ENCODE peak calls at places on chromosomes 1 and 21, in eight cellular contexts. P, W, T, Q, B, N, D and Z are unnamed samples.

GRCh38 chr1:91799159-91799558 is 86.8 kb downstream of the TGFBR3 start:
- DNase-seq in P (no peak), W (no peak), T (peak), Q (no peak), B (no peak), N (no peak), D (no peak), Z (no peak)

GRCh38 chr1:221100196-221100950 is 221.1 kb downstream of the HLX start:
- DNase-seq in P (no peak), W (no peak), T (no peak), Q (peak), B (no peak), N (no peak), D (no peak), Z (no peak)

GRCh38 chr1:178973671-178974091 is 52.0 kb upstream of the FAM20B start:
- DNase-seq in P (no peak), W (no peak), T (no peak), Q (no peak), B (no peak), N (no peak), D (no peak), Z (no peak)

GRCh38 chr1:61504840-61505239 is 220.1 kb downstream of the TM2D1 start:
- DNase-seq in P (no peak), W (no peak), T (no peak), Q (no peak), B (no peak), N (no peak), D (no peak), Z (no peak)

GRCh38 chr1:229563241-229563640 is 4.7 kb upstream of the ABCB10 start:
- DNase-seq in P (no peak), W (no peak), T (no peak), Q (no peak), B (no peak), N (no peak), D (no peak), Z (no peak)

GRCh38 chr1:3077561-3077960 is 8.6 kb downstream of the PRDM16 start:
- DNase-seq in P (no peak), W (no peak), T (no peak), Q (no peak), B (no peak), N (no peak), D (no peak), Z (no peak)

GRCh38 chr1:170307426-170307825 is 161.7 kb downstream of the NTMT2 start:
- DNase-seq in P (no peak), W (no peak), T (no peak), Q (no peak), B (no peak), N (no peak), D (no peak), Z (no peak)

GRCh38 chr1:63674865-63675815 is 81.9 kb downstream of the PGM1 start:
- DNase-seq in P (no peak), W (no peak), T (peak), Q (no peak), B (no peak), N (no peak), D (no peak), Z (peak)

DNA sequence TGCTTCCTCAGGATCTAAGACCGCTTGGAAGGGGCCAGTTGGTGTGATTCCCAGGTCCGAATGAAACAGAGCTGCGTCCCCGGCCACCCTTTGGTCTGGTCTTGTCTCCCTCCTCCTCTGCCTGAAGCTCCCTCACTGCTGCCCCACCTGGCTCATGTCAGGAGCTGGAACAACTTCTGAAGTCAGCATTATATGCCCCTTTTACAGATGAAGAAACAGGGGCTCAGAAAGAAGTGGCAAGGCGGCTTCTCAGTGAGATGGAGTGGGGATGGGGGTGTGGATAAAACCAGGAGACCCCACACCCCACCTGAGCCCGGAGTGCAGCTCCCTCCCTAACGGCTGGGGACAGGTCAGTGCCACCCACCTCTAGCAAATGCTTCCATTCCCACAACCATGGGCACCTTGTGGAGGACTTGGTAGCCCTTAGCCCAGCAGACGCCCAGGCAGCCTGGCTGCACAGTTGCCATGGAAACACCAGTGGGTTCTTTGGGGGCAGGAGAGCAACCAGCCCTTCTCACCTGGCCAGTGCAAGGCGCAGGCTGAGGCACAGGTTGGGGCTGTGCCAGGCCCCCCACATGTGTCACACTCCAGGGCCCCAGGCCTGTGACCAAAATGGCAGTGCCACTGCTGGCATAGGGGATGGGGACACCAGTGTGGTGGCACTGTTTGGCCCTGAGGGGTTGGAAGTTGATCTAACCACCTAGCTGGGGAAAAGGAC is 31.9 kb upstream of the ECE1 start:
- DNase-seq in P (no peak), W (no peak), T (no peak), Q (no peak), B (no peak), N (no peak), D (no peak), Z (no peak)
- TF ChIP-seq CTCF in P (no peak), W (no peak), T (no peak), Q (no peak), B (no peak), N (no peak), D (no peak), Z (no peak)

DNA sequence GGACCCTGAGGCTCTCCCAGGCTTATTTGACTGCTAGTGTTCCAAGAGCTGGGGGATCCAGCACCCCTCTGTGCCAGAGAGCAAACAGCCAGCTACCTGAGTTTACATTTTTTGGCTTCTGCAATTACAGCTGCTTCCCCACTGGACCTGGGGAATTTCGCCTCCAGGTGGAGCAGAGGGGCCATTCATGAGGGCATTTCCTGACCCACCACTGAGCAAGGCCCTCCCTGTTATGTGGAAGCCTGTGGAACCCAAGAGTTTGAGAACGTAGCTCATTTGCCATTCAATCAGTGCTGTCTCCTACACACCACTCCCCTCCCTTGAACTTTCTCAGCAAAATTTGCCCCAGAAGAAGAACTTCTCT is 42.7 kb upstream of the TMEM51 start:
- DNase-seq in P (no peak), W (no peak), T (no peak), Q (no peak), B (no peak), N (no peak), D (no peak), Z (no peak)
- TF ChIP-seq CTCF in P (no peak), W (no peak), T (no peak), Q (no peak), B (no peak), N (no peak), D (no peak), Z (no peak)

GRCh38 chr1:51519048-51519856 is at the start of gene EPS15:
- DNase-seq in P (peak), W (peak), T (peak), Q (no peak), B (peak), N (peak), D (peak), Z (peak)

GRCh38 chr1:51518033-51518729 is 885 bp downstream of the EPS15 start:
- DNase-seq in P (peak), W (peak), T (peak), Q (no peak), B (peak), N (no peak), D (peak), Z (peak)

GRCh38 chr1:51517361-51518032 is 1.6 kb downstream of the EPS15 start:
- DNase-seq in P (no peak), W (no peak), T (no peak), Q (no peak), B (no peak), N (no peak), D (no peak), Z (no peak)

GRCh38 chr1:51519857-51520699 is 1.0 kb upstream of the EPS15 start:
- DNase-seq in P (no peak), W (no peak), T (no peak), Q (peak), B (no peak), N (no peak), D (no peak), Z (no peak)

DNA sequence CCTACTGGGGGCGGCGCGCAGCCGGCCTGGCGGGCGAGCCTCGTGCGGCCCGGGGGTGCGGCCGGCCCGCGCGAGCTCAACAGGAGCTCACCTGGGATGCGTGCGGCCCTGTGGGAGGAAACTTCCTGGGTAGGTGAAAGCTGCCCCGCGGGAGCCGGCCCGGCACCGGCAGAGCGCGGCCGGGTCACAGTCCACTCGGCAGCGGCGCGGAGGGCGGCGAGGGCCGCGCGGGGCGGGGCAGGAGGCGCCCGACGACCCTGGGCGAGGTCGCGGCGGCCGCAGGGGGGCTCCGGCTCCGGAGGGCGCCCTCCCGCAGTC is 377 bp downstream of the EPS15 start:
- DNase-seq in P (no peak), W (peak), T (peak), Q (no peak), B (peak), N (no peak), D (peak), Z (peak)
- TF ChIP-seq CTCF in P (no peak), W (no peak), T (no peak), Q (no peak), B (no peak), N (no peak), D (no peak), Z (no peak)

DNA sequence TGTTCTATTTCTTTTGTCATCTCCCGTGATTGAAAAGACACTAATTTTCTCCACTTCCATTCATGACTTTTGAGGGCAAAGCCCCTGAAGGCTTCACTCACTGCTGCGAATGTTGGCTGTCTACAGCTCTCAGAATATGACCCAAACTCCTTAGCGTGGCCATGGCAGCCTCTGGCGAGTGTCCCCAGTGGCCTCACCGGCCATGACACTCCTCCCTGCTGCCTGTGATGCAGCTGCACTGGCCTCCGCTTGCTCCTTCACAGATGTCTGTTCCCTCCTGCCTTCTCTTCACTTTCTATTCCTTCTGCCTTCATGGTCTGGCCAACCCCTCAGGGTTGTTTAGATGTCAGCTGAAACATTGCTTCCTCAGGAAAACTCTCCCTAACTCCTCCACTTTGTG is 30.8 kb upstream of the PTPRF start:
- DNase-seq in P (no peak), W (no peak), T (no peak), Q (no peak), B (no peak), N (no peak), D (no peak), Z (no peak)
- TF ChIP-seq CTCF in P (no peak), W (no peak), T (no peak), Q (no peak), B (no peak), N (no peak), D (no peak), Z (no peak)

GRCh38 chr1:160163612-160164011 is 12.2 kb downstream of the ATP1A4 start:
- DNase-seq in P (no peak), W (no peak), T (no peak), Q (no peak), B (no peak), N (no peak), D (no peak), Z (no peak)
- TF ChIP-seq CTCF in P (no peak), W (no peak), T (no peak), Q (peak), B (no peak), N (no peak), D (no peak), Z (no peak)

GRCh38 chr21:23725576-23725975 is 1881.7 kb downstream of the MRPL39 start:
- DNase-seq in P (no peak), W (no peak), T (no peak), Q (no peak), B (no peak), N (no peak), D (no peak), Z (no peak)
- TF ChIP-seq CTCF in P (no peak), W (no peak), T (no peak), Q (no peak), B (no peak), N (no peak), D (no peak), Z (no peak)

GRCh38 chr1:96752394-96752793 is 30.8 kb downstream of the PTBP2 start:
- DNase-seq in P (no peak), W (no peak), T (no peak), Q (no peak), B (no peak), N (no peak), D (no peak), Z (no peak)

DNA sequence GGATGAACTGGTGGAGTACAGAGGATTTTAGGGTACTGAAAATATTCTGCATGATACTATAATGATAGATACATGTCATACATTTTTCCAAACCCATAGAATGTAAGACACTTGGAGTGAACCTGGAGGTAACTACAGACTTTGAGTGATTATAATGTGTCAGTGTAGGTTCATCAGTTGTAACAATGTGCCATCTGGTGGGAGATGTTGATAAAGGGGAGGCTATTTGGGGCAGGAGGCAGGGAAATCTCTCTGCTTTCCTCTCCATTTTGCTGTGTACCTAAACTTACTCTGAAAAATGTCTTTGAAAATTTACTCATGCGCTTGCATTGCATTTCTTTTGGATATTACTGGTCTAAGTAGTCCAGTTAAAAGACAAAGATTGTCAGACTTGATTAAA is 35.2 kb downstream of the PTBP2 start:
- DNase-seq in P (no peak), W (no peak), T (no peak), Q (no peak), B (no peak), N (no peak), D (no peak), Z (no peak)
- TF ChIP-seq CTCF in P (no peak), W (no peak), T (no peak), Q (no peak), B (no peak), N (no peak), D (no peak), Z (no peak)

DNA sequence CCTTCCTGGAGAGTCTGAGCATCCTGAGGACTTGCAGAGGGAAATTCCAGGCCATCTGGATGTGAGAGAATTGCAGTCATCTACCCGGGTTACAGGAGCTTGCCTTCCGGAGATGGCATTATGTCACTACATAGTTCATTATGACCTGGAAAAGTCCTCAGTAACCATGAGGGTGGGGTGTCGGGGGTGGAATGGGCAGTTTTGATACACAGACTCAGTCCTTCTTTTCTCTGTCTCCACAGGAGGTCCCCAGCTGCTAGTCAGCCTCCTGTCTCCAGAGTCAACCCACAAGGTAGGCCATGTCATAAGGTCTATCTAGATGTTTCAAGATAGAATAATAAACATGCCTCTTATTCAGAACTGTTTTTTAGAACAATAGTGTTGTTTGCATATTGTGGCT is 268.2 kb upstream of the SGIP1 start:
- DNase-seq in P (no peak), W (no peak), T (no peak), Q (no peak), B (no peak), N (no peak), D (peak), Z (no peak)
- TF ChIP-seq CTCF in P (no peak), W (no peak), T (no peak), Q (no peak), B (no peak), N (no peak), D (no peak), Z (no peak)